ENCODE peak calls at places on chromosome 11, in nine cellular contexts. One of them, this sample, is unnamed.

GRCh38 chr11:27447288-27447914 is 25.2 kb downstream of the LGR4 start:
- DNase-seq in suprapubic skin: no peak
- DNase-seq in spleen: no peak
- DNase-seq in HepG2: no peak
- DNase-seq in transverse colon: no peak
- DNase-seq in endothelial cell of umbilical vein: no peak
- DNase-seq in K562: no peak
- DNase-seq in stomach: no peak
- DNase-seq in upper lobe of left lung: no peak
- DNase-seq in this sample: no peak

GRCh38 chr11:94964934-94965333 is 8.4 kb downstream of the CWC15 start:
- DNase-seq in suprapubic skin: no peak
- DNase-seq in spleen: no peak
- DNase-seq in HepG2: no peak
- DNase-seq in transverse colon: no peak
- DNase-seq in endothelial cell of umbilical vein: no peak
- DNase-seq in K562: peak
- DNase-seq in stomach: no peak
- DNase-seq in upper lobe of left lung: no peak
- DNase-seq in this sample: no peak

GRCh38 chr11:29432719-29433325 is 584.0 kb downstream of the KCNA4 start:
- DNase-seq in suprapubic skin: no peak
- DNase-seq in spleen: no peak
- DNase-seq in HepG2: peak
- DNase-seq in transverse colon: no peak
- DNase-seq in endothelial cell of umbilical vein: peak
- DNase-seq in K562: peak
- DNase-seq in stomach: no peak
- DNase-seq in upper lobe of left lung: no peak
- DNase-seq in this sample: no peak

GRCh38 chr11:89442801-89443200 is 48.4 kb downstream of the NOX4 start:
- DNase-seq in suprapubic skin: no peak
- DNase-seq in spleen: no peak
- DNase-seq in HepG2: no peak
- DNase-seq in transverse colon: no peak
- DNase-seq in endothelial cell of umbilical vein: peak
- DNase-seq in K562: no peak
- DNase-seq in stomach: no peak
- DNase-seq in upper lobe of left lung: no peak
- DNase-seq in this sample: no peak

GRCh38 chr11:133968300-133968699 is 11.5 kb upstream of the IGSF9B start:
- DNase-seq in suprapubic skin: no peak
- DNase-seq in spleen: no peak
- DNase-seq in HepG2: no peak
- DNase-seq in transverse colon: no peak
- DNase-seq in endothelial cell of umbilical vein: no peak
- DNase-seq in K562: no peak
- DNase-seq in stomach: no peak
- DNase-seq in upper lobe of left lung: no peak
- DNase-seq in this sample: no peak

GRCh38 chr11:27701262-27702105 is 1.2 kb upstream of the BDNF start:
- DNase-seq in suprapubic skin: no peak
- DNase-seq in spleen: no peak
- DNase-seq in HepG2: no peak
- DNase-seq in transverse colon: peak
- DNase-seq in endothelial cell of umbilical vein: peak
- DNase-seq in K562: no peak
- DNase-seq in stomach: no peak
- DNase-seq in upper lobe of left lung: peak
- DNase-seq in this sample: no peak

GRCh38 chr11:124865902-124866851 is 945 bp downstream of the ROBO3 start:
- DNase-seq in suprapubic skin: peak
- DNase-seq in spleen: peak
- DNase-seq in HepG2: no peak
- DNase-seq in transverse colon: peak
- DNase-seq in endothelial cell of umbilical vein: peak
- DNase-seq in K562: peak
- DNase-seq in stomach: peak
- DNase-seq in upper lobe of left lung: peak
- DNase-seq in this sample: no peak

GRCh38 chr11:28756977-28757376 is 648.8 kb downstream of the METTL15 start:
- DNase-seq in suprapubic skin: no peak
- DNase-seq in spleen: no peak
- DNase-seq in HepG2: no peak
- DNase-seq in transverse colon: no peak
- DNase-seq in endothelial cell of umbilical vein: peak
- DNase-seq in K562: no peak
- DNase-seq in stomach: no peak
- DNase-seq in upper lobe of left lung: no peak
- DNase-seq in this sample: no peak

GRCh38 chr11:17772704-17773600 is 38.4 kb downstream of the KCNC1 start:
- DNase-seq in suprapubic skin: no peak
- DNase-seq in spleen: peak
- DNase-seq in HepG2: no peak
- DNase-seq in transverse colon: no peak
- DNase-seq in endothelial cell of umbilical vein: no peak
- DNase-seq in K562: no peak
- DNase-seq in stomach: no peak
- DNase-seq in upper lobe of left lung: no peak
- DNase-seq in this sample: no peak

GRCh38 chr11:114229062-114229450 is 67.1 kb upstream of the NNMT start:
- DNase-seq in suprapubic skin: no peak
- DNase-seq in spleen: no peak
- DNase-seq in HepG2: no peak
- DNase-seq in transverse colon: no peak
- DNase-seq in endothelial cell of umbilical vein: no peak
- DNase-seq in K562: no peak
- DNase-seq in stomach: no peak
- DNase-seq in upper lobe of left lung: no peak
- DNase-seq in this sample: no peak

GRCh38 chr11:85027346-85027745 is 599.8 kb downstream of the DLG2 start:
- DNase-seq in suprapubic skin: no peak
- DNase-seq in spleen: no peak
- DNase-seq in HepG2: no peak
- DNase-seq in transverse colon: no peak
- DNase-seq in endothelial cell of umbilical vein: no peak
- DNase-seq in K562: no peak
- DNase-seq in stomach: no peak
- DNase-seq in upper lobe of left lung: peak
- DNase-seq in this sample: no peak

GRCh38 chr11:46659908-46660307 is 40.5 kb downstream of the ARHGAP1 start:
- DNase-seq in suprapubic skin: peak
- DNase-seq in spleen: no peak
- DNase-seq in HepG2: no peak
- DNase-seq in transverse colon: no peak
- DNase-seq in endothelial cell of umbilical vein: no peak
- DNase-seq in K562: no peak
- DNase-seq in stomach: no peak
- DNase-seq in upper lobe of left lung: no peak
- DNase-seq in this sample: no peak

GRCh38 chr11:63880031-63880841 is 36.7 kb downstream of the RCOR2 start:
- DNase-seq in suprapubic skin: no peak
- DNase-seq in spleen: no peak
- DNase-seq in HepG2: no peak
- DNase-seq in transverse colon: no peak
- DNase-seq in endothelial cell of umbilical vein: no peak
- DNase-seq in K562: no peak
- DNase-seq in stomach: no peak
- DNase-seq in upper lobe of left lung: no peak
- DNase-seq in this sample: no peak

DNA sequence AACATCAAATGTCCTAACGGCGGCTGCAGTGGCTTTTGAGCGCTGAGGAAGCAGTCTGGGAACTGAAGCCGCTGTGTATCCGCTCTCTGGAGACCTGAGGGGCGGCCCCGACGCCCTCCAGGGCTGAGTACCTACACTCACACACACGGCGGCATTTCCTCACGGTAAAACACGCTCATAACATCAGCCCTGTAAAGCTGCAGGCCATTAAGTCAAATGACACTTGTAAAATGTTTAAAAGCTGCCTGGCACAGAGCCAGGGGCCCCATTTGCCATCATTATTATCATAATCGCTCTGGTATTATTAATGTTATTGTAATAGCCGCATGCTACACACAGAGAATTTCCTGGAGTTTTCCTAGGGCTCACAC is 5.1 kb downstream of the CARS1 start:
- DNase-seq in suprapubic skin: no peak
- DNase-seq in spleen: no peak
- DNase-seq in HepG2: no peak
- DNase-seq in transverse colon: no peak
- DNase-seq in endothelial cell of umbilical vein: no peak
- DNase-seq in K562: no peak
- DNase-seq in stomach: no peak
- DNase-seq in upper lobe of left lung: no peak
- DNase-seq in this sample: no peak
- TF ChIP-seq POLR2AphosphoS5 in suprapubic skin: no peak
- TF ChIP-seq POLR2AphosphoS5 in spleen: no peak
- TF ChIP-seq POLR2AphosphoS5 in HepG2: no peak
- TF ChIP-seq POLR2AphosphoS5 in transverse colon: no peak
- TF ChIP-seq POLR2AphosphoS5 in endothelial cell of umbilical vein: no peak
- TF ChIP-seq POLR2AphosphoS5 in K562: no peak
- TF ChIP-seq POLR2AphosphoS5 in stomach: no peak
- TF ChIP-seq POLR2AphosphoS5 in upper lobe of left lung: no peak
- TF ChIP-seq POLR2AphosphoS5 in this sample: no peak

GRCh38 chr11:118247041-118247440 is 5.1 kb downstream of the MPZL3 start:
- DNase-seq in suprapubic skin: no peak
- DNase-seq in spleen: no peak
- DNase-seq in HepG2: peak
- DNase-seq in transverse colon: no peak
- DNase-seq in endothelial cell of umbilical vein: peak
- DNase-seq in K562: no peak
- DNase-seq in stomach: no peak
- DNase-seq in upper lobe of left lung: no peak
- DNase-seq in this sample: no peak

GRCh38 chr11:118252688-118253087 is 523 bp upstream of the MPZL3 start:
- DNase-seq in suprapubic skin: no peak
- DNase-seq in spleen: no peak
- DNase-seq in HepG2: no peak
- DNase-seq in transverse colon: no peak
- DNase-seq in endothelial cell of umbilical vein: no peak
- DNase-seq in K562: no peak
- DNase-seq in stomach: no peak
- DNase-seq in upper lobe of left lung: no peak
- DNase-seq in this sample: no peak

DNA sequence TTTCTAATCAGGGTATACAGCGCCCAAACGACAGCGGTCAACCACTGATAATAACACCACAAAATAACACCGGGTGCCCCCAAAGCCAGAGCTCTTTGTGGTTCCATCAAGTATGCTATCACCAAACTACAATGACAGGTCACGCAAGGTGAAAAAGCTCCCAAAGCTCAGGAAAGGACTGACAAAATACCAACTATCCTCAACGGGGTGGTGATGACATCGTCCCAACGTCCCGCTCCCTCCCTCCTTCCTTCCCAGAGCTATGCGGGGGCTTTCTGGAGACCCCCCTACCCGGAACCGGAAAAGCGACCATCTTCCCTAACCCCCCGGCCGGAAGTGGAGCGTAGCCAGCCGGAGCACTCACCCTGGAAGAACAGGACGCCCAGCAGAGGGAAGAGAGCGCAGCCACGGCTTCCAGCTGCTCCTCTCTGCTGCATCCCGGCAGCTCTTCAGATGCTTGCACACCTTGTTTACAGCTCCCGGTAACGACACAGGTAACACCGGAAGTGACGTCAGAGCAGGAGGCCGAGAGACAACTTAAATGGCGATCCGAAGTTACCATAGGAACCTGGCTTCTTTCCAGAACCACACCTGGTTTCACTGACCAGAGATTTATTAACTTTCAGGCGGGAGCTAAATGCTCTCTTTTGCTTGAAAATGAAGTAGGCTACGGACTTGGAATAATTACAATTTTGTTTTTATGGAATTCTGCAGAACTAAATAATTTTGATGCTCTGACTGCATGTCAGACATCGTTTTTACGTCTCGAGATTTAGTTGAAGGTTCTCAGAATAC is at the start of gene MPZL3:
- DNase-seq in suprapubic skin: peak
- DNase-seq in spleen: peak
- DNase-seq in HepG2: peak
- DNase-seq in transverse colon: peak
- DNase-seq in endothelial cell of umbilical vein: peak
- DNase-seq in K562: peak
- DNase-seq in stomach: peak
- DNase-seq in upper lobe of left lung: peak
- DNase-seq in this sample: peak
- TF ChIP-seq POLR2A in suprapubic skin: peak
- TF ChIP-seq POLR2A in spleen: peak
- TF ChIP-seq POLR2A in HepG2: peak
- TF ChIP-seq POLR2A in transverse colon: peak
- TF ChIP-seq POLR2A in endothelial cell of umbilical vein: peak
- TF ChIP-seq POLR2A in K562: no peak
- TF ChIP-seq POLR2A in stomach: no peak
- TF ChIP-seq POLR2A in upper lobe of left lung: peak
- TF ChIP-seq POLR2A in this sample: peak

GRCh38 chr11:129896062-129896461 is 684 bp upstream of the NFRKB start:
- DNase-seq in suprapubic skin: no peak
- DNase-seq in spleen: peak
- DNase-seq in HepG2: no peak
- DNase-seq in transverse colon: no peak
- DNase-seq in endothelial cell of umbilical vein: no peak
- DNase-seq in K562: no peak
- DNase-seq in stomach: no peak
- DNase-seq in upper lobe of left lung: no peak
- DNase-seq in this sample: no peak

GRCh38 chr11:129895126-129896041 is at the start of gene NFRKB:
- DNase-seq in suprapubic skin: peak
- DNase-seq in spleen: peak
- DNase-seq in HepG2: peak
- DNase-seq in transverse colon: peak
- DNase-seq in endothelial cell of umbilical vein: peak
- DNase-seq in K562: peak
- DNase-seq in stomach: peak
- DNase-seq in upper lobe of left lung: peak
- DNase-seq in this sample: peak

GRCh38 chr11:129894281-129895125 is 875 bp downstream of the NFRKB start:
- DNase-seq in suprapubic skin: no peak
- DNase-seq in spleen: no peak
- DNase-seq in HepG2: no peak
- DNase-seq in transverse colon: no peak
- DNase-seq in endothelial cell of umbilical vein: no peak
- DNase-seq in K562: no peak
- DNase-seq in stomach: no peak
- DNase-seq in upper lobe of left lung: no peak
- DNase-seq in this sample: no peak
- H3K27ac ChIP-seq in suprapubic skin: peak
- H3K27ac ChIP-seq in spleen: peak
- H3K27ac ChIP-seq in HepG2: peak
- H3K27ac ChIP-seq in transverse colon: peak
- H3K27ac ChIP-seq in endothelial cell of umbilical vein: no peak
- H3K27ac ChIP-seq in K562: peak
- H3K27ac ChIP-seq in stomach: peak
- H3K27ac ChIP-seq in upper lobe of left lung: peak
- H3K27ac ChIP-seq in this sample: peak

DNA sequence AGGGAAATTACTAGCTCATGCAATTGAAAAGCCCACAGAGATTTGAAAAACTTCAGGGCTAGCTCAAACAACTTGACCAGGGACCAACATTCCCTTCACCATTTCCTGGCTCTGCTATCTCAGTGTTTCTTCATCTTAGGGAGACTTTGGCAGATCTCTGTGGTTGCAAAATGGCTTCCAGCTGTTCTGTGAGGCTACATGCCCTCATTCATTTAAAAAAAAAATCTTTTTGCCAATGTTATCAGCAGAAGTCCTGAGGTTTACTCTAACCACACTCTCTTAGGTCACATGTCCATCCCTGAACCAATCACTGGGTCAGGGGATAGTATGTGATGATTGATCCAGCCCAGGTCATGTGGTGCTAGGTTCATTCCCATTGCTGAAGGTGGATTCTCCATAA is 13.9 kb upstream of the RASSF10 start:
- DNase-seq in suprapubic skin: no peak
- DNase-seq in spleen: no peak
- DNase-seq in HepG2: no peak
- DNase-seq in transverse colon: no peak
- DNase-seq in endothelial cell of umbilical vein: no peak
- DNase-seq in K562: peak
- DNase-seq in stomach: no peak
- DNase-seq in upper lobe of left lung: no peak
- DNase-seq in this sample: no peak
- TF ChIP-seq POLR2AphosphoS5 in suprapubic skin: peak
- TF ChIP-seq POLR2AphosphoS5 in spleen: no peak
- TF ChIP-seq POLR2AphosphoS5 in HepG2: no peak
- TF ChIP-seq POLR2AphosphoS5 in transverse colon: no peak
- TF ChIP-seq POLR2AphosphoS5 in endothelial cell of umbilical vein: no peak
- TF ChIP-seq POLR2AphosphoS5 in K562: no peak
- TF ChIP-seq POLR2AphosphoS5 in stomach: no peak
- TF ChIP-seq POLR2AphosphoS5 in upper lobe of left lung: no peak
- TF ChIP-seq POLR2AphosphoS5 in this sample: no peak